ENCODE peak calls at places on chromosomes 3 and 15, in seven cellular contexts. One of them, this sample, is unnamed.

GRCh38 chr3:183185696-183186095 is 23.2 kb upstream of the LAMP3 start:
- DNase-seq in DND-41: no peak
- DNase-seq in psoas muscle: no peak
- DNase-seq in CD8-positive, alpha-beta T cell: no peak
- DNase-seq in lung: no peak
- DNase-seq in upper lobe of right lung: no peak
- DNase-seq in IMR-90: peak
- DNase-seq in this sample: peak

GRCh38 chr3:143119009-143119914 is at the start of gene CHST2:
- DNase-seq in DND-41: peak
- DNase-seq in psoas muscle: peak
- DNase-seq in CD8-positive, alpha-beta T cell: peak
- DNase-seq in lung: peak
- DNase-seq in upper lobe of right lung: peak
- DNase-seq in IMR-90: peak
- DNase-seq in this sample: peak

GRCh38 chr3:30638685-30639412 is 32.4 kb downstream of the TGFBR2 start:
- DNase-seq in DND-41: no peak
- DNase-seq in psoas muscle: peak
- DNase-seq in CD8-positive, alpha-beta T cell: no peak
- DNase-seq in lung: no peak
- DNase-seq in upper lobe of right lung: no peak
- DNase-seq in IMR-90: no peak
- DNase-seq in this sample: no peak

GRCh38 chr15:45332694-45333093 is 45.6 kb downstream of the GATM start:
- DNase-seq in DND-41: no peak
- DNase-seq in psoas muscle: no peak
- DNase-seq in CD8-positive, alpha-beta T cell: no peak
- DNase-seq in lung: no peak
- DNase-seq in upper lobe of right lung: no peak
- DNase-seq in IMR-90: no peak
- DNase-seq in this sample: no peak

GRCh38 chr15:92711457-92711831 is 55.9 kb upstream of the FAM174B start:
- DNase-seq in DND-41: no peak
- DNase-seq in psoas muscle: no peak
- DNase-seq in CD8-positive, alpha-beta T cell: no peak
- DNase-seq in lung: no peak
- DNase-seq in upper lobe of right lung: peak
- DNase-seq in IMR-90: no peak
- DNase-seq in this sample: no peak

GRCh38 chr3:55885721-55886120 is 398.6 kb upstream of the WNT5A start:
- DNase-seq in DND-41: no peak
- DNase-seq in psoas muscle: no peak
- DNase-seq in CD8-positive, alpha-beta T cell: no peak
- DNase-seq in lung: no peak
- DNase-seq in upper lobe of right lung: no peak
- DNase-seq in IMR-90: peak
- DNase-seq in this sample: peak

GRCh38 chr3:194738254-194739093 is 52.8 kb downstream of the FAM43A start:
- DNase-seq in DND-41: no peak
- DNase-seq in psoas muscle: peak
- DNase-seq in CD8-positive, alpha-beta T cell: no peak
- DNase-seq in lung: no peak
- DNase-seq in upper lobe of right lung: no peak
- DNase-seq in IMR-90: peak
- DNase-seq in this sample: no peak

GRCh38 chr3:100401674-100402036 is 316 bp downstream of the LNP1 start:
- DNase-seq in DND-41: peak
- DNase-seq in psoas muscle: peak
- DNase-seq in CD8-positive, alpha-beta T cell: peak
- DNase-seq in lung: peak
- DNase-seq in upper lobe of right lung: peak
- DNase-seq in IMR-90: peak
- DNase-seq in this sample: peak

GRCh38 chr15:60471314-60471713 is 7.6 kb downstream of the ICE2 start:
- DNase-seq in DND-41: no peak
- DNase-seq in psoas muscle: no peak
- DNase-seq in CD8-positive, alpha-beta T cell: no peak
- DNase-seq in lung: no peak
- DNase-seq in upper lobe of right lung: no peak
- DNase-seq in IMR-90: no peak
- DNase-seq in this sample: peak

GRCh38 chr3:195888981-195889842 is 19.1 kb downstream of the TNK2 start:
- DNase-seq in DND-41: no peak
- DNase-seq in psoas muscle: peak
- DNase-seq in CD8-positive, alpha-beta T cell: no peak
- DNase-seq in lung: no peak
- DNase-seq in upper lobe of right lung: no peak
- DNase-seq in IMR-90: no peak
- DNase-seq in this sample: no peak

GRCh38 chr3:191366675-191367074 is 36.3 kb upstream of the UTS2B start:
- DNase-seq in DND-41: no peak
- DNase-seq in psoas muscle: no peak
- DNase-seq in CD8-positive, alpha-beta T cell: no peak
- DNase-seq in lung: no peak
- DNase-seq in upper lobe of right lung: no peak
- DNase-seq in IMR-90: peak
- DNase-seq in this sample: no peak

GRCh38 chr3:9248232-9249191 is 934 bp downstream of the SRGAP3 start:
- DNase-seq in DND-41: no peak
- DNase-seq in psoas muscle: no peak
- DNase-seq in CD8-positive, alpha-beta T cell: no peak
- DNase-seq in lung: no peak
- DNase-seq in upper lobe of right lung: no peak
- DNase-seq in IMR-90: no peak
- DNase-seq in this sample: no peak

GRCh38 chr3:106206165-106206564 is 337.4 kb upstream of the CBLB start:
- DNase-seq in DND-41: peak
- DNase-seq in psoas muscle: no peak
- DNase-seq in CD8-positive, alpha-beta T cell: peak
- DNase-seq in lung: no peak
- DNase-seq in upper lobe of right lung: no peak
- DNase-seq in IMR-90: peak
- DNase-seq in this sample: no peak

GRCh38 chr15:36252117-36252711 is 327.2 kb upstream of the CDIN1 start:
- DNase-seq in DND-41: no peak
- DNase-seq in psoas muscle: no peak
- DNase-seq in CD8-positive, alpha-beta T cell: no peak
- DNase-seq in lung: no peak
- DNase-seq in upper lobe of right lung: no peak
- DNase-seq in IMR-90: no peak
- DNase-seq in this sample: no peak

GRCh38 chr15:36254446-36254845 is 325.0 kb upstream of the CDIN1 start:
- DNase-seq in DND-41: no peak
- DNase-seq in psoas muscle: no peak
- DNase-seq in CD8-positive, alpha-beta T cell: no peak
- DNase-seq in lung: no peak
- DNase-seq in upper lobe of right lung: no peak
- DNase-seq in IMR-90: no peak
- DNase-seq in this sample: no peak

GRCh38 chr15:36256258-36256825 is 323.1 kb upstream of the CDIN1 start:
- DNase-seq in DND-41: no peak
- DNase-seq in psoas muscle: no peak
- DNase-seq in CD8-positive, alpha-beta T cell: no peak
- DNase-seq in lung: no peak
- DNase-seq in upper lobe of right lung: no peak
- DNase-seq in IMR-90: no peak
- DNase-seq in this sample: no peak

GRCh38 chr15:36251450-36251849 is 328.0 kb upstream of the CDIN1 start:
- DNase-seq in DND-41: no peak
- DNase-seq in psoas muscle: no peak
- DNase-seq in CD8-positive, alpha-beta T cell: no peak
- DNase-seq in lung: no peak
- DNase-seq in upper lobe of right lung: no peak
- DNase-seq in IMR-90: no peak
- DNase-seq in this sample: no peak
- TF ChIP-seq CTCF in DND-41: no peak
- TF ChIP-seq CTCF in psoas muscle: no peak
- TF ChIP-seq CTCF in CD8-positive, alpha-beta T cell: no peak
- TF ChIP-seq CTCF in lung: no peak
- TF ChIP-seq CTCF in upper lobe of right lung: no peak
- TF ChIP-seq CTCF in IMR-90: no peak
- TF ChIP-seq CTCF in this sample: no peak

GRCh38 chr3:134326760-134327593 is 47.3 kb downstream of the AMOTL2 start:
- DNase-seq in DND-41: no peak
- DNase-seq in psoas muscle: peak
- DNase-seq in CD8-positive, alpha-beta T cell: no peak
- DNase-seq in lung: peak
- DNase-seq in upper lobe of right lung: no peak
- DNase-seq in IMR-90: peak
- DNase-seq in this sample: peak
- H3K4me3 ChIP-seq in DND-41: no peak
- H3K4me3 ChIP-seq in psoas muscle: no peak
- H3K4me3 ChIP-seq in CD8-positive, alpha-beta T cell: no peak
- H3K4me3 ChIP-seq in lung: no peak
- H3K4me3 ChIP-seq in upper lobe of right lung: no peak
- H3K4me3 ChIP-seq in IMR-90: no peak
- H3K4me3 ChIP-seq in this sample: no peak

GRCh38 chr3:63576826-63577225 is 75.6 kb upstream of the SNTN start:
- DNase-seq in DND-41: no peak
- DNase-seq in psoas muscle: no peak
- DNase-seq in CD8-positive, alpha-beta T cell: no peak
- DNase-seq in lung: no peak
- DNase-seq in upper lobe of right lung: no peak
- DNase-seq in IMR-90: no peak
- DNase-seq in this sample: no peak
- TF ChIP-seq CTCF in DND-41: no peak
- TF ChIP-seq CTCF in psoas muscle: no peak
- TF ChIP-seq CTCF in CD8-positive, alpha-beta T cell: no peak
- TF ChIP-seq CTCF in lung: no peak
- TF ChIP-seq CTCF in upper lobe of right lung: no peak
- TF ChIP-seq CTCF in IMR-90: no peak
- TF ChIP-seq CTCF in this sample: no peak

GRCh38 chr3:54191997-54192396 is 69.6 kb downstream of the CACNA2D3 start:
- DNase-seq in DND-41: no peak
- DNase-seq in psoas muscle: no peak
- DNase-seq in CD8-positive, alpha-beta T cell: no peak
- DNase-seq in lung: no peak
- DNase-seq in upper lobe of right lung: no peak
- DNase-seq in IMR-90: no peak
- DNase-seq in this sample: no peak
- H3K4me3 ChIP-seq in DND-41: no peak
- H3K4me3 ChIP-seq in psoas muscle: no peak
- H3K4me3 ChIP-seq in CD8-positive, alpha-beta T cell: no peak
- H3K4me3 ChIP-seq in lung: no peak
- H3K4me3 ChIP-seq in upper lobe of right lung: no peak
- H3K4me3 ChIP-seq in IMR-90: no peak
- H3K4me3 ChIP-seq in this sample: no peak

GRCh38 chr3:38648024-38648658 is 1.3 kb downstream of the SCN5A start:
- DNase-seq in DND-41: no peak
- DNase-seq in psoas muscle: no peak
- DNase-seq in CD8-positive, alpha-beta T cell: no peak
- DNase-seq in lung: no peak
- DNase-seq in upper lobe of right lung: no peak
- DNase-seq in IMR-90: no peak
- DNase-seq in this sample: no peak

GRCh38 chr3:38646062-38646461 is 3.4 kb downstream of the SCN5A start:
- DNase-seq in DND-41: no peak
- DNase-seq in psoas muscle: no peak
- DNase-seq in CD8-positive, alpha-beta T cell: no peak
- DNase-seq in lung: no peak
- DNase-seq in upper lobe of right lung: no peak
- DNase-seq in IMR-90: no peak
- DNase-seq in this sample: no peak

GRCh38 chr3:38645601-38646000 is 3.9 kb downstream of the SCN5A start:
- DNase-seq in DND-41: no peak
- DNase-seq in psoas muscle: no peak
- DNase-seq in CD8-positive, alpha-beta T cell: no peak
- DNase-seq in lung: no peak
- DNase-seq in upper lobe of right lung: no peak
- DNase-seq in IMR-90: no peak
- DNase-seq in this sample: no peak

GRCh38 chr3:38647217-38647970 is 2.1 kb downstream of the SCN5A start:
- DNase-seq in DND-41: no peak
- DNase-seq in psoas muscle: no peak
- DNase-seq in CD8-positive, alpha-beta T cell: no peak
- DNase-seq in lung: no peak
- DNase-seq in upper lobe of right lung: no peak
- DNase-seq in IMR-90: no peak
- DNase-seq in this sample: no peak

DNA sequence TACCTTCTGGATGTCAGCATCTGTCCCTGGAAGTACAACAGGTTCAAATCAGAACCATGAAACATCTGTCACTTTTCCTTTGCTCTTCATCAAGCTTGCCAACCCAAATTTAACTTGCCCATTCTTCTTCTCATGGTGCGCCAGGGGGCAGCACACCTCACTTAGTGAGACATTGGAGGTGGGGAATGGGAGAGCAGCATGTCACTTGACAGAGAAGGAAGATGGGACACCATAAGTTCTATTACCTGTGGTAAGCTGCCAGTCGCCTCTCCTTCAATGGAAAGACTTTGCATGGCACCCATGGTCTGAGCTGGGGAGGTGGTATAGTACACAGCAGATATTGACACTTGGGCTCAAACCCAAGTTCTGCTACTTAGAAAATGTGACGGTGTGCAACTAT is 2.9 kb downstream of the SCN5A start:
- DNase-seq in DND-41: no peak
- DNase-seq in psoas muscle: no peak
- DNase-seq in CD8-positive, alpha-beta T cell: no peak
- DNase-seq in lung: no peak
- DNase-seq in upper lobe of right lung: no peak
- DNase-seq in IMR-90: peak
- DNase-seq in this sample: peak
- TF ChIP-seq CTCF in DND-41: no peak
- TF ChIP-seq CTCF in psoas muscle: no peak
- TF ChIP-seq CTCF in CD8-positive, alpha-beta T cell: no peak
- TF ChIP-seq CTCF in lung: no peak
- TF ChIP-seq CTCF in upper lobe of right lung: peak
- TF ChIP-seq CTCF in IMR-90: peak
- TF ChIP-seq CTCF in this sample: peak

DNA sequence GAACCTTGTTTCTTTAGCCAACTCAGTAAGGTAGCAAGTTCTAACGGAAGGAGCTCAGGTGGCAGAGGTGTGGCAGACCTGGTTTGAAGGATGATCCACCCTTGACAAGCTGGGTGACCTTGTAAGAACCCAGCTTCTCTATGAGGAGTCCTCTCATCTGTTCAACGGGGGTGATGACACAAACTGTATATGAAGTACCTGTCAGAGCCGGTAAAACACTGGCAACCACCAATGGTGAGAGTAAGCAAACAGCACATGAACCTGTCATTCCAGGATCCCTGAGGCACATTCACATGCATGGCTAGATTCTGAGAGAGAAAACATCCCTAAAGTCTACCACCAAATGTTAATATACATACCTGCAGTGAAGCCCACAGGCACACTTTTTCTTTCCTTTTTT is 2.4 kb downstream of the SCAP start:
- DNase-seq in DND-41: no peak
- DNase-seq in psoas muscle: no peak
- DNase-seq in CD8-positive, alpha-beta T cell: no peak
- DNase-seq in lung: no peak
- DNase-seq in upper lobe of right lung: no peak
- DNase-seq in IMR-90: no peak
- DNase-seq in this sample: no peak
- H3K4me3 ChIP-seq in DND-41: no peak
- H3K4me3 ChIP-seq in psoas muscle: no peak
- H3K4me3 ChIP-seq in CD8-positive, alpha-beta T cell: no peak
- H3K4me3 ChIP-seq in lung: no peak
- H3K4me3 ChIP-seq in upper lobe of right lung: no peak
- H3K4me3 ChIP-seq in IMR-90: no peak
- H3K4me3 ChIP-seq in this sample: no peak